ENCODE peak calls at places on chromosomes 6 and 20, in six cellular contexts. One of them, this sample, is unnamed. For H3K4me1, the result is how much of the 10 kb centered on the place peaks cover.

GRCh38 chr6:128531696-128532095 is 11.3 kb upstream of the PTPRK start:
- DNase-seq in GM23248: no peak
- DNase-seq in testis: no peak
- DNase-seq in lower lobe of right lung: no peak
- DNase-seq in SK-N-SH: no peak
- DNase-seq in uterus: no peak
- DNase-seq in this sample: no peak

GRCh38 chr20:51434556-51435256 is 107.8 kb downstream of the NFATC2 start:
- DNase-seq in GM23248: peak
- DNase-seq in SK-N-SH: no peak
- DNase-seq in uterus: no peak
- DNase-seq in testis: no peak
- DNase-seq in lower lobe of right lung: no peak
- DNase-seq in this sample: no peak

GRCh38 chr6:144335914-144336313 is 50.8 kb downstream of the UTRN start:
- DNase-seq in SK-N-SH: no peak
- DNase-seq in GM23248: no peak
- DNase-seq in uterus: no peak
- DNase-seq in testis: no peak
- DNase-seq in lower lobe of right lung: no peak
- DNase-seq in this sample: no peak

GRCh38 chr20:32017711-32018251 is 7.5 kb downstream of the CCM2L start:
- DNase-seq in SK-N-SH: peak
- DNase-seq in testis: no peak
- DNase-seq in GM23248: no peak
- DNase-seq in uterus: no peak
- DNase-seq in lower lobe of right lung: peak
- DNase-seq in this sample: no peak

GRCh38 chr20:47428851-47429336 is 72.4 kb upstream of the ZMYND8 start:
- DNase-seq in uterus: no peak
- DNase-seq in SK-N-SH: no peak
- DNase-seq in lower lobe of right lung: no peak
- DNase-seq in GM23248: no peak
- DNase-seq in testis: no peak
- DNase-seq in this sample: no peak

GRCh38 chr6:44128020-44128917 is 915 bp downstream of the TMEM63B start:
- DNase-seq in uterus: peak
- DNase-seq in lower lobe of right lung: peak
- DNase-seq in testis: peak
- DNase-seq in SK-N-SH: peak
- DNase-seq in GM23248: peak
- DNase-seq in this sample: peak

GRCh38 chr6:106163446-106163965 is 77.4 kb downstream of the PRDM1 start:
- DNase-seq in lower lobe of right lung: peak
- DNase-seq in uterus: peak
- DNase-seq in SK-N-SH: no peak
- DNase-seq in GM23248: peak
- DNase-seq in testis: peak
- DNase-seq in this sample: no peak

GRCh38 chr6:34246563-34247391 is 2.0 kb downstream of the SMIM29 start:
- DNase-seq in SK-N-SH: peak
- DNase-seq in uterus: no peak
- DNase-seq in lower lobe of right lung: peak
- DNase-seq in GM23248: peak
- DNase-seq in testis: no peak
- DNase-seq in this sample: no peak

GRCh38 chr20:32646486-32646885 is 27.3 kb downstream of the C20orf203 start:
- DNase-seq in lower lobe of right lung: no peak
- DNase-seq in GM23248: no peak
- DNase-seq in uterus: no peak
- DNase-seq in testis: no peak
- DNase-seq in SK-N-SH: no peak
- DNase-seq in this sample: no peak

GRCh38 chr6:39167866-39168625 is 53.1 kb upstream of the SAYSD1 start:
- DNase-seq in lower lobe of right lung: no peak
- DNase-seq in testis: no peak
- DNase-seq in SK-N-SH: no peak
- DNase-seq in GM23248: no peak
- DNase-seq in uterus: no peak
- DNase-seq in this sample: no peak

GRCh38 chr6:4732691-4733315 is 43.4 kb upstream of the CDYL start:
- DNase-seq in uterus: peak
- DNase-seq in lower lobe of right lung: no peak
- DNase-seq in GM23248: peak
- DNase-seq in SK-N-SH: peak
- DNase-seq in testis: peak
- DNase-seq in this sample: peak

GRCh38 chr6:94349227-94349626 is 929.9 kb upstream of the EPHA7 start:
- DNase-seq in SK-N-SH: no peak
- DNase-seq in uterus: no peak
- DNase-seq in testis: no peak
- DNase-seq in GM23248: no peak
- DNase-seq in lower lobe of right lung: no peak
- DNase-seq in this sample: no peak

GRCh38 chr20:63591786-63592355 is 17.8 kb upstream of the HELZ2 start:
- DNase-seq in uterus: no peak
- DNase-seq in testis: no peak
- DNase-seq in GM23248: no peak
- DNase-seq in lower lobe of right lung: no peak
- DNase-seq in SK-N-SH: no peak
- DNase-seq in this sample: no peak

GRCh38 chr6:126064994-126065401 is 78.7 kb downstream of the TRMT11 start:
- DNase-seq in SK-N-SH: peak
- DNase-seq in lower lobe of right lung: no peak
- DNase-seq in uterus: no peak
- DNase-seq in GM23248: no peak
- DNase-seq in testis: no peak
- DNase-seq in this sample: no peak

GRCh38 chr6:18503588-18504231 is 116.6 kb downstream of the RNF144B start:
- DNase-seq in SK-N-SH: peak
- DNase-seq in GM23248: peak
- DNase-seq in testis: peak
- DNase-seq in uterus: peak
- DNase-seq in lower lobe of right lung: no peak
- DNase-seq in this sample: peak

GRCh38 chr20:4120921-4121321 is 105.6 kb upstream of the RNF24 start:
- DNase-seq in lower lobe of right lung: no peak
- DNase-seq in testis: no peak
- DNase-seq in uterus: no peak
- DNase-seq in SK-N-SH: no peak
- DNase-seq in GM23248: no peak
- DNase-seq in this sample: no peak

GRCh38 chr6:11025911-11026635 is 18.0 kb downstream of the ELOVL2 start:
- DNase-seq in lower lobe of right lung: no peak
- DNase-seq in uterus: no peak
- DNase-seq in SK-N-SH: no peak
- DNase-seq in testis: peak
- DNase-seq in GM23248: no peak
- DNase-seq in this sample: no peak

GRCh38 chr6:33374359-33374910 is 17.2 kb upstream of the KIFC1 start:
- DNase-seq in SK-N-SH: no peak
- DNase-seq in lower lobe of right lung: no peak
- DNase-seq in uterus: no peak
- DNase-seq in GM23248: peak
- DNase-seq in testis: no peak
- DNase-seq in this sample: no peak

GRCh38 chr20:50191065-50191565 is 485 bp downstream of the CEBPB start:
- DNase-seq in uterus: peak
- DNase-seq in SK-N-SH: no peak
- DNase-seq in testis: peak
- DNase-seq in GM23248: peak
- DNase-seq in lower lobe of right lung: peak
- DNase-seq in this sample: peak

GRCh38 chr6:18307006-18307405 is 42.7 kb upstream of the DEK start:
- DNase-seq in uterus: no peak
- DNase-seq in testis: no peak
- DNase-seq in SK-N-SH: no peak
- DNase-seq in GM23248: peak
- DNase-seq in lower lobe of right lung: no peak
- DNase-seq in this sample: no peak

GRCh38 chr20:58233881-58234528 is 5.6 kb upstream of the ANKRD60 start:
- DNase-seq in GM23248: peak
- DNase-seq in testis: peak
- DNase-seq in uterus: no peak
- DNase-seq in SK-N-SH: peak
- DNase-seq in lower lobe of right lung: no peak
- DNase-seq in this sample: peak

GRCh38 chr20:62364911-62365736 is 2.0 kb downstream of the LAMA5 start:
- DNase-seq in SK-N-SH: no peak
- DNase-seq in lower lobe of right lung: peak
- DNase-seq in GM23248: no peak
- DNase-seq in uterus: peak
- DNase-seq in testis: peak
- DNase-seq in this sample: peak
- H3K4me1 ChIP-seq in SK-N-SH: half or more
- H3K4me1 ChIP-seq in lower lobe of right lung: half or more
- H3K4me1 ChIP-seq in GM23248: under half
- H3K4me1 ChIP-seq in uterus: under half
- H3K4me1 ChIP-seq in testis: half or more
- H3K4me1 ChIP-seq in this sample: under half

DNA sequence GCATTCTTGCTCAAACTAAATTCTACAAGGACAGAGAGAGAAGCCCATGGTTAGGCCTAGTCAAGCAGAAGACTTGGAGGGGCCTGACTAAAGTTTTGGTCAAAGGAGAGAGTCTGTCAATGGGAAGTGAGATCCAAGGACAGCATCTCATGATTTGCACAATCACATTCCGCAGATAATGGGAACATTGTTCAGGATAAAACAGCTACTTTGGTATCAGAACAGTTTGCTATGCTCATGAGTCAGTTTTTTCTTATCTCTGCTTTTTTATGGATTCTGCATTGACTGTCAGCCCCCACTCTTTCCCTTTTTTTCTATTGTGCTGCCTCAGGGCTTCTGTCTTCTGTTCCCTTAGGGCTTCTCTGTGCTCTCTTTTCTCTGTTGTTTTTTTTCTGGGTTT is 28.6 kb downstream of the AKAP7 start:
- DNase-seq in lower lobe of right lung: no peak
- DNase-seq in uterus: no peak
- DNase-seq in SK-N-SH: no peak
- DNase-seq in GM23248: peak
- DNase-seq in testis: peak
- DNase-seq in this sample: no peak
- H3K27ac ChIP-seq in lower lobe of right lung: no peak
- H3K27ac ChIP-seq in uterus: no peak
- H3K27ac ChIP-seq in SK-N-SH: no peak
- H3K27ac ChIP-seq in GM23248: no peak
- H3K27ac ChIP-seq in testis: no peak
- H3K27ac ChIP-seq in this sample: no peak

GRCh38 chr20:43938932-43939761 is 24.5 kb downstream of the TOX2 start:
- DNase-seq in uterus: no peak
- DNase-seq in SK-N-SH: no peak
- DNase-seq in testis: peak
- DNase-seq in lower lobe of right lung: peak
- DNase-seq in GM23248: peak
- DNase-seq in this sample: peak
- H3K4me1 ChIP-seq in uterus: under half
- H3K4me1 ChIP-seq in SK-N-SH: under half
- H3K4me1 ChIP-seq in testis: under half
- H3K4me1 ChIP-seq in lower lobe of right lung: half or more
- H3K4me1 ChIP-seq in GM23248: under half
- H3K4me1 ChIP-seq in this sample: under half

GRCh38 chr6:2109796-2110195 is 135.6 kb downstream of the GMDS start:
- DNase-seq in testis: no peak
- DNase-seq in lower lobe of right lung: no peak
- DNase-seq in GM23248: no peak
- DNase-seq in SK-N-SH: no peak
- DNase-seq in uterus: no peak
- DNase-seq in this sample: no peak
- H3K27ac ChIP-seq in testis: no peak
- H3K27ac ChIP-seq in lower lobe of right lung: no peak
- H3K27ac ChIP-seq in GM23248: no peak
- H3K27ac ChIP-seq in SK-N-SH: no peak
- H3K27ac ChIP-seq in uterus: no peak
- H3K27ac ChIP-seq in this sample: peak

GRCh38 chr6:112225691-112226090 is 28.7 kb downstream of the LAMA4 start:
- DNase-seq in SK-N-SH: no peak
- DNase-seq in GM23248: peak
- DNase-seq in uterus: no peak
- DNase-seq in lower lobe of right lung: no peak
- DNase-seq in testis: no peak
- DNase-seq in this sample: no peak

GRCh38 chr6:112221561-112221960 is 32.8 kb downstream of the LAMA4 start:
- DNase-seq in lower lobe of right lung: no peak
- DNase-seq in GM23248: peak
- DNase-seq in uterus: no peak
- DNase-seq in SK-N-SH: no peak
- DNase-seq in testis: no peak
- DNase-seq in this sample: no peak

GRCh38 chr6:112222111-112222726 is 32.1 kb downstream of the LAMA4 start:
- DNase-seq in GM23248: peak
- DNase-seq in lower lobe of right lung: no peak
- DNase-seq in testis: no peak
- DNase-seq in SK-N-SH: no peak
- DNase-seq in uterus: no peak
- DNase-seq in this sample: no peak

GRCh38 chr6:112223070-112223861 is 31.1 kb downstream of the LAMA4 start:
- DNase-seq in uterus: peak
- DNase-seq in GM23248: peak
- DNase-seq in SK-N-SH: no peak
- DNase-seq in testis: no peak
- DNase-seq in lower lobe of right lung: no peak
- DNase-seq in this sample: no peak

DNA sequence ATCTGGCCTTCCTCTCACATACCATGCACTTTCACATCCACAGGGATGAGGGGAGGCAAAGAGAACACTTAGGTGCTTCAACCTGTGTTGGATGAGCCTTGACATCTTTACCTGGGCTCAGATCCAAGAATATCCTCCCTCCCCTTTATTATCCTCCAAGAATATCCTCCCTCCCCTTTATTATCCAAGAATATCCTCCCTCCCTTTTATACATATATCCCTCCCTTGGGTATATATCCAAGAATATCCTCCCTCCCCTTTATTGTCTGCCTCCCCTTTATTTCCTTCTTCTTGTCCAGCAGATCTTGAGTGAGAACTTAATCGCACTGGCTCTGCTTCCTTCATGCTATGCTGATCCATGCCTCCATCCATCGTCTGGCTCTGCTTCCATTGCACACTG is 30.3 kb downstream of the LAMA4 start:
- DNase-seq in lower lobe of right lung: no peak
- DNase-seq in GM23248: no peak
- DNase-seq in uterus: no peak
- DNase-seq in testis: no peak
- DNase-seq in SK-N-SH: no peak
- DNase-seq in this sample: no peak
- H3K4me1 ChIP-seq in lower lobe of right lung: under half
- H3K4me1 ChIP-seq in GM23248: half or more
- H3K4me1 ChIP-seq in uterus: under half
- H3K4me1 ChIP-seq in testis: under half
- H3K4me1 ChIP-seq in SK-N-SH: under half
- H3K4me1 ChIP-seq in this sample: under half

GRCh38 chr6:38151580-38152500 is 332.3 kb downstream of the ZFAND3 start:
- DNase-seq in testis: no peak
- DNase-seq in uterus: no peak
- DNase-seq in GM23248: no peak
- DNase-seq in SK-N-SH: no peak
- DNase-seq in lower lobe of right lung: no peak
- DNase-seq in this sample: no peak
- H3K27ac ChIP-seq in testis: no peak
- H3K27ac ChIP-seq in uterus: no peak
- H3K27ac ChIP-seq in GM23248: no peak
- H3K27ac ChIP-seq in SK-N-SH: no peak
- H3K27ac ChIP-seq in lower lobe of right lung: no peak
- H3K27ac ChIP-seq in this sample: no peak

GRCh38 chr6:27556406-27556805 is 83.5 kb upstream of the ZNF184 start:
- DNase-seq in uterus: no peak
- DNase-seq in testis: no peak
- DNase-seq in SK-N-SH: no peak
- DNase-seq in GM23248: no peak
- DNase-seq in lower lobe of right lung: no peak
- DNase-seq in this sample: no peak
- H3K4me1 ChIP-seq in uterus: under half
- H3K4me1 ChIP-seq in testis: under half
- H3K4me1 ChIP-seq in SK-N-SH: under half
- H3K4me1 ChIP-seq in GM23248: under half
- H3K4me1 ChIP-seq in lower lobe of right lung: under half
- H3K4me1 ChIP-seq in this sample: under half